ENCODE peak calls at places on chromosomes 3 and 15, in eight cellular contexts. R is astrocyte, B is right atrium auricular region, F is cardiac muscle cell, C is AG09309, H is cardiac fibroblast, Q is heart right ventricle, O is stomach. Y is an unnamed sample.

GRCh38 chr3:14488286-14489036 is 51.7 kb downstream of the GRIP2 start:
- DNase-seq in B (no peak), O (no peak), R (no peak), C (no peak), F (no peak), H (no peak), Q (no peak), Y (no peak)

GRCh38 chr3:148467341-148467740 is 230.4 kb upstream of the AGTR1 start:
- DNase-seq in B (no peak), C (no peak), O (no peak), F (no peak), R (no peak), H (no peak), Q (no peak), Y (no peak)

GRCh38 chr3:175989161-175989560 is 1130.0 kb downstream of the NAALADL2 start:
- DNase-seq in C (no peak), R (no peak), H (no peak), F (no peak), O (no peak), B (no peak), Q (no peak), Y (no peak)

GRCh38 chr3:8840556-8840955 is 71.1 kb upstream of the OXTR start:
- DNase-seq in O (no peak), F (peak; percentile 50), H (peak; percentile 45), Q (no peak), B (no peak), C (no peak), R (peak; percentile 91), Y (peak; percentile 72)

GRCh38 chr15:45168751-45169551 is 18.8 kb downstream of the SHF start:
- DNase-seq in C (no peak), O (no peak), Q (no peak), F (no peak), B (no peak), R (no peak), H (no peak), Y (no peak)

GRCh38 chr15:50542051-50542450 is 4.4 kb downstream of the USP50 start:
- DNase-seq in F (peak; percentile 56), C (peak; percentile 92), H (peak; percentile 68), R (peak; percentile 7), O (no peak), B (no peak), Q (no peak), Y (no peak)

GRCh38 chr3:158802399-158803023 is 657 bp downstream of the MFSD1 start:
- DNase-seq in H (no peak), O (no peak), Q (no peak), R (no peak), F (no peak), C (no peak), B (no peak), Y (no peak)

GRCh38 chr3:43477600-43477999 is 144.2 kb downstream of the ANO10 start:
- DNase-seq in Q (peak; percentile 23), O (no peak), R (no peak), C (no peak), B (no peak), H (peak; percentile 12), F (no peak), Y (no peak)

GRCh38 chr15:101675796-101676582 is 23.8 kb upstream of the TM2D3 start:
- DNase-seq in R (peak; percentile 68), F (peak; percentile 83), O (no peak), Q (no peak), H (peak; percentile 68), B (no peak), C (peak; percentile 33), Y (no peak)

GRCh38 chr3:71202848-71203390 is 380.6 kb downstream of the FOXP1 start:
- DNase-seq in R (no peak), O (no peak), F (no peak), B (no peak), Q (no peak), H (no peak), C (no peak), Y (no peak)

GRCh38 chr3:119176778-119177177 is 3.4 kb downstream of the UPK1B start:
- DNase-seq in C (no peak), H (no peak), Q (no peak), F (no peak), R (no peak), B (no peak), O (no peak), Y (no peak)

GRCh38 chr3:165854696-165855095 is 17.5 kb upstream of the BCHE start:
- DNase-seq in R (peak; percentile 16), F (peak; percentile 24), Q (no peak), B (no peak), C (no peak), H (peak; percentile 29), O (no peak), Y (no peak)

GRCh38 chr3:35393916-35394315 is 245.4 kb upstream of the ARPP21 start:
- DNase-seq in R (peak; percentile 34), H (peak; percentile 2), C (no peak), O (no peak), Q (no peak), F (no peak), B (no peak), Y (no peak)

GRCh38 chr3:101532783-101533602 is 20.0 kb upstream of the SENP7 start:
- DNase-seq in Q (no peak), R (no peak), O (no peak), C (no peak), H (peak; percentile 6), B (no peak), F (peak; percentile 12), Y (no peak)

GRCh38 chr15:88897456-88898194 is 2.3 kb upstream of the HAPLN3 start:
- DNase-seq in H (peak; percentile 89), R (peak; percentile 76), O (peak; percentile 89), C (peak; percentile 40), F (peak; percentile 91), B (peak; percentile 90), Q (peak; percentile 86), Y (peak; percentile 48)

GRCh38 chr3:146640955-146641867 is 36.1 kb upstream of the PLSCR5 start:
- DNase-seq in H (peak; percentile 56), O (no peak), R (peak; percentile 10), C (peak; percentile 7), F (peak; percentile 57), Q (no peak), B (no peak), Y (no peak)

GRCh38 chr3:114582929-114583328 is 289.1 kb downstream of the TIGIT start:
- DNase-seq in R (no peak), F (no peak), H (no peak), C (no peak), B (no peak), Q (no peak), O (no peak), Y (no peak)
- H3K4me3 ChIP-seq in R (no peak overlapping the region), F (no peak overlapping the region), H (no peak overlapping the region), C (no peak overlapping the region), B (no peak overlapping the region), Q (no peak overlapping the region), O (no peak overlapping the region), Y (no peak overlapping the region)

DNA sequence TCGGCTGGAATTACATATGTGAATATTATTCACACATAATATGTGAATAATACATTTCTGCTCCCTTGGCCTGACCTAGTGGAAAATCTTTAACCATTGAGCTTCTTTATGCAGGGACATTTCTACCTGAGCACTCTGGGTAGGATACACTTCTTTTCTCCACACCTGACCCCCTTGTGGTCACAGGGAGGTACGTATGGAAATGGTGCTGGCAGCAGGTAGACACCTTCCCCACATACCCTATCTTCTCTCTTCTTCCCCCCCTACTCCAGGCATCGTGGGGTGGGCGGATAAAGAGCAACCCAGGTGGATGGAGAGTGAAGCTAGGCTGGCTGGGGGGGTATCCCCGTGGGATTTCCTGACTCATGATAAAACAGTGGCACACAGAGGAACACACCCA is 312.1 kb downstream of the ARRDC4 start:
- DNase-seq in B (no peak), C (no peak), O (no peak), R (no peak), H (no peak), Q (no peak), F (no peak), Y (no peak)
- TF ChIP-seq CTCF in B (no peak), C (no peak), O (no peak), R (no peak), H (no peak), Q (no peak), F (no peak), Y (no peak)

DNA sequence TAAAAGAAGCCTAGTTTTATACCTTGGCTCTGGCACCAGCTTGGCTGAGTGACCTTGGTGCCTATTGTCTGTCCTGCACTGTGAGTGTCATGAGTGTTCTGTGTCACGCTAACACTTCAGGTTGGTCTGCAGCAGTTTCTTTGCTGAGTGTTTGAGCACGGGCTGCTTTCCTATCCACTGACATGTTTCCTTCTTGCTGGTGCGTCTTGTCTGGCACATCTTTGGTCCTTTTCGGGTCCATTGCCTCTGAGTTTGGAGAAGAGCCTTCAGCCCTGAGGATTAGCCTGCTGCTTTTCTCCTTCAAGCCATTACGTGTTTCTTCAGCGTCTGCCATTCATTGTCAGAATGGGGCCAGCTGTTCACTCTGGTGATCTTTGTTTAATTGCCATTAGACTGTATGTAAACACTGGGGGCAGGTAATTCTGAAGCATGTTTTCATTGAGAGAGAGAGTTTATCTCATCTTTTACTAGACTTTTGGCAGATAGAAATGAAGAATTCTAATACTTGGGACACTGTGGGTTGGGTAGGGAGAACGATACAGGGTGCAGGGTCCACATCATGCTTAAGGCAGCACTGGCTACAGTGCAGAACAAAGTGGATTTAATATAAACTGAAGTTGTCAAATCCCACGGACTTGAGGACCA is 55.5 kb downstream of the LRRC28 start:
- DNase-seq in O (peak; percentile 29), Q (peak; percentile 17), R (no peak), H (no peak), B (no peak), F (no peak), C (no peak), Y (no peak)
- H3K4me3 ChIP-seq in O (no peak overlapping the region), Q (no peak overlapping the region), R (no peak overlapping the region), H (no peak overlapping the region), B (peak overlapping the region; percentile 3), F (no peak overlapping the region), C (no peak overlapping the region), Y (peak overlapping the region; percentile 1)

GRCh38 chr15:100205549-100206295 is 136.1 kb downstream of the ADAMTS17 start:
- DNase-seq in Q (no peak), C (no peak), F (no peak), B (no peak), O (no peak), H (no peak), R (no peak), Y (no peak)

GRCh38 chr15:100206643-100207042 is 135.1 kb downstream of the ADAMTS17 start:
- DNase-seq in H (no peak), F (no peak), C (no peak), B (no peak), Q (no peak), O (no peak), R (no peak), Y (no peak)

GRCh38 chr15:100209204-100209603 is 132.6 kb downstream of the ADAMTS17 start:
- DNase-seq in H (no peak), F (no peak), R (no peak), Q (no peak), O (no peak), C (no peak), B (no peak), Y (no peak)

GRCh38 chr15:100204771-100205170 is 137.0 kb downstream of the ADAMTS17 start:
- DNase-seq in B (no peak), O (no peak), H (no peak), F (no peak), Q (no peak), R (no peak), C (no peak), Y (no peak)

DNA sequence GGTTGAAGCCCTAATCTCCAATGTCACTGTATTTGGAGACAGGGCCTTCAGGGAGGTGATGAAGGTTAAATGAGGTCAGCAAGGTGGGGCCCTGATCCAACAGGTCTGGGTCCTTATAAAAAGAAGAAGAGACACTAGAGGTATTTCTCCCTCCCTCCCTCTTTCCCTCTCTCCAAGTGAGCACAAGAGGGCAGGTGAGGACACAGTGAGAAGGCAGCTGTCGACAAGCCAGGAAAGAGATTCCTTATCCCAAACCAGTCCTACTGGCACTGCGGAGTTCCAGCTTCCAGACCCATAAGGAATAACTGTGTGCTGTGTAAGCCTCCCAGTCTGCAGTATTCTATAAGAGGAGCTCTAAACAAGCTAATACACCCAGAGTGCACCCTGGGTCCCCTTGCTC is 134.7 kb downstream of the ADAMTS17 start:
- DNase-seq in O (no peak), R (no peak), F (no peak), C (no peak), Q (no peak), B (no peak), H (no peak), Y (no peak)
- TF ChIP-seq CTCF in O (no peak), R (no peak), F (no peak), C (no peak), Q (no peak), B (no peak), H (no peak), Y (no peak)

Y was measured in retinal pigment epithelial cell.